ENCODE peak calls at places on chromosomes 4 and X, in five cellular contexts. One of them, this sample, is unnamed. For H3K27me3, the result is how much of the 10 kb centered on the place peaks cover.

GRCh38 chr4:123632646-123633045 is 236.1 kb downstream of the SPRY1 start:
- DNase-seq in ovary: no peak
- DNase-seq in dorsolateral prefrontal cortex: no peak
- DNase-seq in neuronal stem cell: no peak
- DNase-seq in hepatocyte: no peak
- DNase-seq in this sample: no peak

GRCh38 chrX:16842684-16843083 is 27.5 kb downstream of the RBBP7 start:
- DNase-seq in ovary: no peak
- DNase-seq in neuronal stem cell: no peak
- DNase-seq in hepatocyte: no peak
- DNase-seq in dorsolateral prefrontal cortex: no peak
- DNase-seq in this sample: no peak

GRCh38 chrX:132413459-132413858 is 75.4 kb downstream of the MBNL3 start:
- DNase-seq in hepatocyte: peak
- DNase-seq in neuronal stem cell: no peak
- DNase-seq in ovary: no peak
- DNase-seq in dorsolateral prefrontal cortex: no peak
- DNase-seq in this sample: no peak

GRCh38 chrX:39721570-39722279 is 376.0 kb downstream of the BCOR start:
- DNase-seq in dorsolateral prefrontal cortex: no peak
- DNase-seq in ovary: no peak
- DNase-seq in hepatocyte: peak
- DNase-seq in neuronal stem cell: no peak
- DNase-seq in this sample: no peak

GRCh38 chrX:154366666-154367055 is 7.8 kb downstream of the FLNA start:
- DNase-seq in neuronal stem cell: no peak
- DNase-seq in ovary: no peak
- DNase-seq in hepatocyte: no peak
- DNase-seq in dorsolateral prefrontal cortex: no peak
- DNase-seq in this sample: no peak

GRCh38 chr4:36502350-36502749 is 220.9 kb downstream of the DTHD1 start:
- DNase-seq in ovary: no peak
- DNase-seq in hepatocyte: no peak
- DNase-seq in neuronal stem cell: no peak
- DNase-seq in dorsolateral prefrontal cortex: no peak
- DNase-seq in this sample: no peak

GRCh38 chr4:26171953-26172352 is 148.9 kb upstream of the RBPJ start:
- DNase-seq in hepatocyte: peak
- DNase-seq in neuronal stem cell: no peak
- DNase-seq in dorsolateral prefrontal cortex: no peak
- DNase-seq in ovary: no peak
- DNase-seq in this sample: no peak

GRCh38 chr4:3421470-3421869 is 20.3 kb upstream of the HGFAC start:
- DNase-seq in dorsolateral prefrontal cortex: no peak
- DNase-seq in neuronal stem cell: no peak
- DNase-seq in ovary: no peak
- DNase-seq in hepatocyte: no peak
- DNase-seq in this sample: no peak

GRCh38 chr4:17327587-17327986 is 184.3 kb downstream of the QDPR start:
- DNase-seq in neuronal stem cell: no peak
- DNase-seq in dorsolateral prefrontal cortex: no peak
- DNase-seq in hepatocyte: no peak
- DNase-seq in ovary: no peak
- DNase-seq in this sample: no peak

GRCh38 chr4:4575284-4576211 is 33.7 kb upstream of the STX18 start:
- DNase-seq in neuronal stem cell: peak
- DNase-seq in hepatocyte: peak
- DNase-seq in dorsolateral prefrontal cortex: peak
- DNase-seq in ovary: peak
- DNase-seq in this sample: peak

GRCh38 chrX:21947671-21948070 is 7.2 kb downstream of the SMS start:
- DNase-seq in neuronal stem cell: no peak
- DNase-seq in ovary: no peak
- DNase-seq in dorsolateral prefrontal cortex: no peak
- DNase-seq in hepatocyte: no peak
- DNase-seq in this sample: no peak

GRCh38 chr4:19580090-19580489 is 671.6 kb upstream of the SLIT2 start:
- DNase-seq in ovary: no peak
- DNase-seq in hepatocyte: no peak
- DNase-seq in dorsolateral prefrontal cortex: no peak
- DNase-seq in neuronal stem cell: no peak
- DNase-seq in this sample: no peak

GRCh38 chr4:89684536-89684935 is 152.4 kb downstream of the SNCA start:
- DNase-seq in dorsolateral prefrontal cortex: no peak
- DNase-seq in ovary: no peak
- DNase-seq in hepatocyte: no peak
- DNase-seq in neuronal stem cell: no peak
- DNase-seq in this sample: no peak

GRCh38 chrX:41381685-41382084 is 47.7 kb downstream of the DDX3X start:
- DNase-seq in neuronal stem cell: no peak
- DNase-seq in ovary: peak
- DNase-seq in hepatocyte: peak
- DNase-seq in dorsolateral prefrontal cortex: no peak
- DNase-seq in this sample: peak

GRCh38 chrX:45850775-45851433 is 650.2 kb upstream of the DIPK2B start:
- DNase-seq in hepatocyte: peak
- DNase-seq in ovary: peak
- DNase-seq in dorsolateral prefrontal cortex: no peak
- DNase-seq in neuronal stem cell: no peak
- DNase-seq in this sample: no peak

GRCh38 chr4:30717208-30718020 is 2.8 kb upstream of the PCDH7 start:
- DNase-seq in neuronal stem cell: peak
- DNase-seq in hepatocyte: peak
- DNase-seq in dorsolateral prefrontal cortex: peak
- DNase-seq in ovary: peak
- DNase-seq in this sample: peak

GRCh38 chr4:110472583-110473329 is 3.2 kb upstream of the ENPEP start:
- DNase-seq in ovary: no peak
- DNase-seq in dorsolateral prefrontal cortex: no peak
- DNase-seq in neuronal stem cell: no peak
- DNase-seq in hepatocyte: no peak
- DNase-seq in this sample: peak

GRCh38 chrX:150767475-150768131 is 74.4 kb downstream of the MTMR1 start:
- DNase-seq in neuronal stem cell: no peak
- DNase-seq in ovary: no peak
- DNase-seq in hepatocyte: peak
- DNase-seq in dorsolateral prefrontal cortex: no peak
- DNase-seq in this sample: no peak

GRCh38 chr4:186957952-186958555 is 234.4 kb upstream of the FAT1 start:
- DNase-seq in ovary: no peak
- DNase-seq in hepatocyte: no peak
- DNase-seq in dorsolateral prefrontal cortex: no peak
- DNase-seq in neuronal stem cell: no peak
- DNase-seq in this sample: no peak

GRCh38 chrX:72621619-72622485 is 49.2 kb upstream of the HDAC8 start:
- DNase-seq in hepatocyte: no peak
- DNase-seq in dorsolateral prefrontal cortex: no peak
- DNase-seq in ovary: no peak
- DNase-seq in neuronal stem cell: no peak
- DNase-seq in this sample: no peak

GRCh38 chr4:86118696-86119095 is 241.2 kb downstream of the MAPK10 start:
- DNase-seq in hepatocyte: no peak
- DNase-seq in ovary: no peak
- DNase-seq in neuronal stem cell: no peak
- DNase-seq in dorsolateral prefrontal cortex: no peak
- DNase-seq in this sample: no peak

GRCh38 chr4:143986173-143986572 is 33.0 kb downstream of the GYPB start:
- DNase-seq in neuronal stem cell: peak
- DNase-seq in dorsolateral prefrontal cortex: no peak
- DNase-seq in hepatocyte: no peak
- DNase-seq in ovary: no peak
- DNase-seq in this sample: peak

GRCh38 chrX:2628751-2629315 is 62.3 kb upstream of the CD99 start:
- DNase-seq in ovary: no peak
- DNase-seq in neuronal stem cell: no peak
- DNase-seq in hepatocyte: no peak
- DNase-seq in dorsolateral prefrontal cortex: no peak
- DNase-seq in this sample: no peak

GRCh38 chr4:113467581-113467980 is 294.0 kb downstream of the CAMK2D start:
- DNase-seq in neuronal stem cell: no peak
- DNase-seq in hepatocyte: no peak
- DNase-seq in ovary: no peak
- DNase-seq in dorsolateral prefrontal cortex: no peak
- DNase-seq in this sample: no peak

GRCh38 chr4:186650401-186651180 is 73.1 kb downstream of the FAT1 start:
- DNase-seq in neuronal stem cell: no peak
- DNase-seq in hepatocyte: no peak
- DNase-seq in ovary: no peak
- DNase-seq in dorsolateral prefrontal cortex: no peak
- DNase-seq in this sample: no peak

GRCh38 chrX:7889680-7890079 is 37.5 kb downstream of the PNPLA4 start:
- DNase-seq in dorsolateral prefrontal cortex: no peak
- DNase-seq in hepatocyte: no peak
- DNase-seq in ovary: no peak
- DNase-seq in neuronal stem cell: no peak
- DNase-seq in this sample: no peak

GRCh38 chr4:147732516-147733193 is 767 bp downstream of the ARHGAP10 start:
- DNase-seq in ovary: peak
- DNase-seq in dorsolateral prefrontal cortex: no peak
- DNase-seq in neuronal stem cell: peak
- DNase-seq in hepatocyte: peak
- DNase-seq in this sample: no peak

GRCh38 chrX:114581528-114582263 is 2.2 kb upstream of the HTR2C start:
- DNase-seq in neuronal stem cell: peak
- DNase-seq in dorsolateral prefrontal cortex: no peak
- DNase-seq in ovary: no peak
- DNase-seq in hepatocyte: peak
- DNase-seq in this sample: no peak

GRCh38 chrX:114582698-114583395 is 1.0 kb upstream of the HTR2C start:
- DNase-seq in dorsolateral prefrontal cortex: no peak
- DNase-seq in neuronal stem cell: no peak
- DNase-seq in hepatocyte: no peak
- DNase-seq in ovary: no peak
- DNase-seq in this sample: no peak

GRCh38 chrX:114580336-114580735 is 3.5 kb upstream of the HTR2C start:
- DNase-seq in hepatocyte: peak
- DNase-seq in neuronal stem cell: no peak
- DNase-seq in dorsolateral prefrontal cortex: no peak
- DNase-seq in ovary: no peak
- DNase-seq in this sample: no peak

GRCh38 chrX:114583646-114584433 is at the start of gene HTR2C:
- DNase-seq in neuronal stem cell: no peak
- DNase-seq in dorsolateral prefrontal cortex: no peak
- DNase-seq in ovary: no peak
- DNase-seq in hepatocyte: no peak
- DNase-seq in this sample: no peak

GRCh38 chrX:114582264-114582632 is 1.6 kb upstream of the HTR2C start:
- DNase-seq in neuronal stem cell: no peak
- DNase-seq in hepatocyte: no peak
- DNase-seq in ovary: no peak
- DNase-seq in dorsolateral prefrontal cortex: no peak
- DNase-seq in this sample: no peak
- H3K27me3 ChIP-seq in neuronal stem cell: under half
- H3K27me3 ChIP-seq in hepatocyte: half or more
- H3K27me3 ChIP-seq in ovary: under half
- H3K27me3 ChIP-seq in dorsolateral prefrontal cortex: half or more
- H3K27me3 ChIP-seq in this sample: under half

GRCh38 chr4:154489558-154490260 is 1.9 kb downstream of the DCHS2 start:
- DNase-seq in neuronal stem cell: no peak
- DNase-seq in dorsolateral prefrontal cortex: peak
- DNase-seq in hepatocyte: no peak
- DNase-seq in ovary: no peak
- DNase-seq in this sample: no peak
- H3K27me3 ChIP-seq in neuronal stem cell: under half
- H3K27me3 ChIP-seq in dorsolateral prefrontal cortex: under half
- H3K27me3 ChIP-seq in hepatocyte: half or more
- H3K27me3 ChIP-seq in ovary: under half
- H3K27me3 ChIP-seq in this sample: under half

DNA sequence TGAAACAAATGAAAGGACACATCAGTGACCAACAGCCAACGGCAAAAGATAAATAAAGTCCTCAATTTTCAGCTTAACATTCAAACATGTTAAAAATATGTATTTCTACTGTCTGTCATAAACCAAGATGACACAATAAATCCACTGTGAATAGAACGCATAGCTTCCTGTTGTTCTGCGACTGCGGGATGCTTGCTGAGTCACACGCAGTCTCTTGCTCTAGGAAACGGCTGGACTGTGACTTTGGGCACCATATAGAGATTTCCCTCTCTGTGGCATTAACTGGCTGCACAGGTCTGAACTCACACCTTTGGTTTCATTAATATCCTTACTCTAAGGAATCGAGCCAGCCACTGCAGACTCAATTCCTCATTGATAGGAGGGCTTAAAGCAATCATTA is 8.5 kb downstream of the BEND4 start:
- DNase-seq in neuronal stem cell: no peak
- DNase-seq in ovary: no peak
- DNase-seq in hepatocyte: no peak
- DNase-seq in dorsolateral prefrontal cortex: no peak
- DNase-seq in this sample: no peak
- H3K27me3 ChIP-seq in neuronal stem cell: under half
- H3K27me3 ChIP-seq in ovary: under half
- H3K27me3 ChIP-seq in hepatocyte: under half
- H3K27me3 ChIP-seq in dorsolateral prefrontal cortex: under half
- H3K27me3 ChIP-seq in this sample: under half

DNA sequence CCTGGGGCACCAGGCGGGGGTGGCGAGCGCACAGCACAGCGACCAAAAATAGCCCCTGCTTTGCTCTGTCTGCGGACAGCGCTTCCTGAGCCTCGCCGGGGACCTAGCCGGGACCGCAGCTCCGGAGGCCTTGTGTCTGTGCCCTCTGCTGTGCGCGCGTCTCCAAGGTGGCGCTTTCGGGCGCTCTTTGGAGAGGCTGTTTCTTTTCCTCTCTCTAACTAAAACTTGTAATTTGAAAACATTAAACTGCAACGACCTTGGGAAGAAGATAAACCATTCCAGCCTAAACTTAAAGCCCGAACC is 3.4 kb downstream of the ARX start:
- DNase-seq in neuronal stem cell: no peak
- DNase-seq in ovary: no peak
- DNase-seq in dorsolateral prefrontal cortex: no peak
- DNase-seq in hepatocyte: no peak
- DNase-seq in this sample: no peak
- H3K27me3 ChIP-seq in neuronal stem cell: half or more
- H3K27me3 ChIP-seq in ovary: under half
- H3K27me3 ChIP-seq in dorsolateral prefrontal cortex: half or more
- H3K27me3 ChIP-seq in hepatocyte: half or more
- H3K27me3 ChIP-seq in this sample: half or more

GRCh38 chrX:137562096-137562495 is 3.8 kb upstream of the ZIC3 start:
- DNase-seq in ovary: no peak
- DNase-seq in dorsolateral prefrontal cortex: no peak
- DNase-seq in neuronal stem cell: no peak
- DNase-seq in hepatocyte: no peak
- DNase-seq in this sample: no peak
- H3K27me3 ChIP-seq in ovary: under half
- H3K27me3 ChIP-seq in dorsolateral prefrontal cortex: half or more
- H3K27me3 ChIP-seq in neuronal stem cell: under half
- H3K27me3 ChIP-seq in hepatocyte: half or more
- H3K27me3 ChIP-seq in this sample: under half

DNA sequence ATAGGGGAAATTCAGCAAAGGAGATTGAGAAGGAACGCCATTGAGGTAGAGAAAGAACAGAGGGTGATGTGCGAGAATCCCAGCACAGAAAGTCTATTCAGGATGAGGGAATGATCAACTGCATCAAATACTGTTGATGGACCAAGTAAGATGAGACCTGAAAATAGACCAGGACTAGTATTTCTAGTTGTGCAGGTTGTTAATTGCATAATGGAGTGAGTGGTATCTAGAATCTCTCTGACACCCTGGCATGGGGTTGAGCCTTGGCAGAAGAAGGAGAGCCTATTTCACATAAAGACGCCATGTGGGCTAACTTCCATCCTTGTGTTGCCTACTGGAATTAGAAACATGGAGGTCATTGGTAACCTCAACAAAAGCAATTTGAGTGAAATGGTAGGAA is 135.6 kb downstream of the TMEM164 start:
- DNase-seq in dorsolateral prefrontal cortex: no peak
- DNase-seq in ovary: no peak
- DNase-seq in hepatocyte: no peak
- DNase-seq in neuronal stem cell: no peak
- DNase-seq in this sample: no peak
- H3K27me3 ChIP-seq in dorsolateral prefrontal cortex: under half
- H3K27me3 ChIP-seq in ovary: under half
- H3K27me3 ChIP-seq in hepatocyte: under half
- H3K27me3 ChIP-seq in neuronal stem cell: under half
- H3K27me3 ChIP-seq in this sample: under half